ENCODE peak calls at places on chromosomes 4 and X, in five cellular contexts. One of them, this sample, is unnamed.

GRCh38 chr4:165403667-165404066 is 24.9 kb downstream of the CPE start:
- DNase-seq in fibroblast of the aortic adventitia: no peak
- DNase-seq in fibroblast of mammary gland: no peak
- DNase-seq in bronchial epithelial cell: no peak
- DNase-seq in HFF-Myc: no peak
- DNase-seq in this sample: no peak

GRCh38 chr4:76781698-76782595 is 116.0 kb downstream of the SOWAHB start:
- DNase-seq in fibroblast of the aortic adventitia: peak
- DNase-seq in bronchial epithelial cell: peak
- DNase-seq in fibroblast of mammary gland: peak
- DNase-seq in HFF-Myc: peak
- DNase-seq in this sample: peak

GRCh38 chrX:18702362-18703195 is 4.9 kb upstream of the PPEF1 start:
- DNase-seq in bronchial epithelial cell: peak
- DNase-seq in HFF-Myc: peak
- DNase-seq in fibroblast of mammary gland: peak
- DNase-seq in fibroblast of the aortic adventitia: peak
- DNase-seq in this sample: peak

GRCh38 chr4:74374561-74375327 is 9.8 kb downstream of the EREG start:
- DNase-seq in fibroblast of mammary gland: peak
- DNase-seq in fibroblast of the aortic adventitia: peak
- DNase-seq in HFF-Myc: peak
- DNase-seq in bronchial epithelial cell: peak
- DNase-seq in this sample: peak

GRCh38 chr4:4658051-4658450 is 116.2 kb upstream of the STX18 start:
- DNase-seq in fibroblast of the aortic adventitia: no peak
- DNase-seq in bronchial epithelial cell: no peak
- DNase-seq in HFF-Myc: peak
- DNase-seq in fibroblast of mammary gland: peak
- DNase-seq in this sample: no peak

GRCh38 chr4:10079951-10080873 is 36.4 kb downstream of the WDR1 start:
- DNase-seq in fibroblast of mammary gland: no peak
- DNase-seq in fibroblast of the aortic adventitia: no peak
- DNase-seq in bronchial epithelial cell: no peak
- DNase-seq in HFF-Myc: no peak
- DNase-seq in this sample: no peak

GRCh38 chr4:114015444-114015899 is 36.0 kb upstream of the ARSJ start:
- DNase-seq in fibroblast of mammary gland: peak
- DNase-seq in HFF-Myc: peak
- DNase-seq in bronchial epithelial cell: peak
- DNase-seq in fibroblast of the aortic adventitia: peak
- DNase-seq in this sample: peak

GRCh38 chr4:8435656-8436121 is 4.8 kb downstream of the ACOX3 start:
- DNase-seq in HFF-Myc: no peak
- DNase-seq in fibroblast of the aortic adventitia: peak
- DNase-seq in bronchial epithelial cell: no peak
- DNase-seq in fibroblast of mammary gland: no peak
- DNase-seq in this sample: no peak

GRCh38 chr4:8700576-8700975 is 108.0 kb downstream of the CPZ start:
- DNase-seq in fibroblast of the aortic adventitia: no peak
- DNase-seq in HFF-Myc: no peak
- DNase-seq in bronchial epithelial cell: no peak
- DNase-seq in fibroblast of mammary gland: no peak
- DNase-seq in this sample: no peak

GRCh38 chr4:65249111-65249510 is 421.2 kb downstream of the EPHA5 start:
- DNase-seq in HFF-Myc: no peak
- DNase-seq in bronchial epithelial cell: no peak
- DNase-seq in fibroblast of the aortic adventitia: no peak
- DNase-seq in fibroblast of mammary gland: no peak
- DNase-seq in this sample: no peak

GRCh38 chr4:165606465-165607205 is 227.8 kb downstream of the CPE start:
- DNase-seq in fibroblast of the aortic adventitia: no peak
- DNase-seq in fibroblast of mammary gland: no peak
- DNase-seq in HFF-Myc: no peak
- DNase-seq in bronchial epithelial cell: no peak
- DNase-seq in this sample: no peak

GRCh38 chrX:38561126-38561868 is at the start of gene TSPAN7:
- DNase-seq in HFF-Myc: no peak
- DNase-seq in fibroblast of mammary gland: peak
- DNase-seq in bronchial epithelial cell: peak
- DNase-seq in fibroblast of the aortic adventitia: peak
- DNase-seq in this sample: peak

GRCh38 chr4:8657381-8657776 is 64.8 kb downstream of the CPZ start:
- DNase-seq in fibroblast of mammary gland: no peak
- DNase-seq in HFF-Myc: no peak
- DNase-seq in fibroblast of the aortic adventitia: no peak
- DNase-seq in bronchial epithelial cell: no peak
- DNase-seq in this sample: no peak

GRCh38 chrX:80765226-80765625 is 44.5 kb downstream of the BRWD3 start:
- DNase-seq in fibroblast of mammary gland: peak
- DNase-seq in bronchial epithelial cell: peak
- DNase-seq in HFF-Myc: peak
- DNase-seq in fibroblast of the aortic adventitia: peak
- DNase-seq in this sample: peak

GRCh38 chrX:96002401-96002800 is 682.2 kb upstream of the DIAPH2 start:
- DNase-seq in HFF-Myc: no peak
- DNase-seq in bronchial epithelial cell: no peak
- DNase-seq in fibroblast of the aortic adventitia: no peak
- DNase-seq in fibroblast of mammary gland: peak
- DNase-seq in this sample: no peak

DNA sequence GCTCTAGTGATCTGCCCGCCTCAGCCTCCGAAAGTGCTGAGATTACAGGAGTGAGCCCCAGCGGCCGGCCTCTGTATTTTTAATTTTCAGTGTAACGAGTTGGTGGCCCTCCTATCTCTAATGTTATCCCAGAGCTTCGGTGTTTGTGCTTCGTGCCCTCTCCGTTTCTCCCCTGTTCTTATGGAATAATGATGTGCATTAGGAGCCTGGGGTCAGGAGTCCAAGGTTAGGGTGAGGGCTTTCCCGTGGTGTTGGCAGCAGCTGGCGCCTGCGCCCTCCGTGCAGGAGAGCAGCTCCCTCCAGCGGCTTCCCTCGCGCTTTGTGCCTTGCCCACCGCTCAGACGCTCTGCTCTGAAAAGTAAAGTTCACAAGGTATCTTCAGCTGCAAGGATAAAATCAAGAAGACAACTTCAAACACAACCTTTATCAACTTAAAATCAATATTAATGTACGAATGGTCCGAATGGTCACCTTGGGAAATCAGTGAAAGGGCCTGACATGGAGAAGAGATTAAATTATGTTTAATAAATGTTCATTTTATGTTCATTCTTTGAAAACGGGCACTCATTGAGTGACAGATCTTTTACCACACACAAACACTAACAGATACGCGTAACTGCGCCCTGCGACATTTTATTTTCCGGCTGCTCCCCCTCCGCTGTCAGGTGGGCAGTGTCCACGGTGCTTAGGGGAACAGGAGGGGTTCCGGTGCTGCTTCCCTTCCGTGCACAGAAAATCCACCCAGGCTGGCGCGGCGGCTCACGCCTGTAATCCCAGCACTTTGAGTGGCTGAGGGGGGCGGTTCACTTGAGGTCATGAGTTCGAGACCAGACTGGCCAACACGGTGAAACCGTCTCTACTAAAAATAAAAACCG is 62.4 kb downstream of the TRAPPC11 start:
- DNase-seq in HFF-Myc: peak
- DNase-seq in bronchial epithelial cell: peak
- DNase-seq in fibroblast of the aortic adventitia: peak
- DNase-seq in fibroblast of mammary gland: peak
- DNase-seq in this sample: peak
- H3K4me3 ChIP-seq in HFF-Myc: no peak
- H3K4me3 ChIP-seq in bronchial epithelial cell: no peak
- H3K4me3 ChIP-seq in fibroblast of the aortic adventitia: peak
- H3K4me3 ChIP-seq in fibroblast of mammary gland: peak
- H3K4me3 ChIP-seq in this sample: no peak

GRCh38 chrX:119466970-119467369 is 1.3 kb upstream of the SLC25A5 start:
- DNase-seq in fibroblast of mammary gland: no peak
- DNase-seq in fibroblast of the aortic adventitia: no peak
- DNase-seq in HFF-Myc: no peak
- DNase-seq in bronchial epithelial cell: no peak
- DNase-seq in this sample: no peak

GRCh38 chrX:119468186-119468929 is at the start of gene SLC25A5:
- DNase-seq in HFF-Myc: no peak
- DNase-seq in fibroblast of mammary gland: peak
- DNase-seq in bronchial epithelial cell: peak
- DNase-seq in fibroblast of the aortic adventitia: peak
- DNase-seq in this sample: peak

GRCh38 chrX:119467433-119467832 is 811 bp upstream of the SLC25A5 start:
- DNase-seq in fibroblast of mammary gland: no peak
- DNase-seq in HFF-Myc: no peak
- DNase-seq in fibroblast of the aortic adventitia: no peak
- DNase-seq in bronchial epithelial cell: no peak
- DNase-seq in this sample: no peak

GRCh38 chrX:119468930-119469635 is 839 bp downstream of the SLC25A5 start:
- DNase-seq in fibroblast of mammary gland: peak
- DNase-seq in HFF-Myc: no peak
- DNase-seq in bronchial epithelial cell: peak
- DNase-seq in fibroblast of the aortic adventitia: peak
- DNase-seq in this sample: peak

GRCh38 chrX:119467842-119468185 is 430 bp upstream of the SLC25A5 start:
- DNase-seq in bronchial epithelial cell: no peak
- DNase-seq in HFF-Myc: no peak
- DNase-seq in fibroblast of mammary gland: no peak
- DNase-seq in fibroblast of the aortic adventitia: no peak
- DNase-seq in this sample: no peak
- H3K4me3 ChIP-seq in bronchial epithelial cell: peak
- H3K4me3 ChIP-seq in HFF-Myc: peak
- H3K4me3 ChIP-seq in fibroblast of mammary gland: peak
- H3K4me3 ChIP-seq in fibroblast of the aortic adventitia: peak
- H3K4me3 ChIP-seq in this sample: peak

GRCh38 chr4:111678908-111679307 is 466.3 kb upstream of the FAM241A start:
- DNase-seq in fibroblast of mammary gland: peak
- DNase-seq in fibroblast of the aortic adventitia: no peak
- DNase-seq in bronchial epithelial cell: no peak
- DNase-seq in HFF-Myc: no peak
- DNase-seq in this sample: peak
- H3K4me3 ChIP-seq in fibroblast of mammary gland: no peak
- H3K4me3 ChIP-seq in fibroblast of the aortic adventitia: no peak
- H3K4me3 ChIP-seq in bronchial epithelial cell: no peak
- H3K4me3 ChIP-seq in HFF-Myc: no peak
- H3K4me3 ChIP-seq in this sample: no peak

GRCh38 chr4:48985602-48985975 is 486 bp upstream of the CWH43 start:
- DNase-seq in HFF-Myc: no peak
- DNase-seq in fibroblast of mammary gland: no peak
- DNase-seq in fibroblast of the aortic adventitia: no peak
- DNase-seq in bronchial epithelial cell: no peak
- DNase-seq in this sample: no peak

GRCh38 chr4:48986654-48987164 is 634 bp downstream of the CWH43 start:
- DNase-seq in HFF-Myc: no peak
- DNase-seq in bronchial epithelial cell: no peak
- DNase-seq in fibroblast of mammary gland: no peak
- DNase-seq in fibroblast of the aortic adventitia: no peak
- DNase-seq in this sample: no peak

GRCh38 chr4:48989461-48990203 is 3.6 kb downstream of the CWH43 start:
- DNase-seq in fibroblast of mammary gland: no peak
- DNase-seq in fibroblast of the aortic adventitia: no peak
- DNase-seq in bronchial epithelial cell: no peak
- DNase-seq in HFF-Myc: no peak
- DNase-seq in this sample: no peak

GRCh38 chr4:48985976-48986653 is at the start of gene CWH43:
- DNase-seq in bronchial epithelial cell: no peak
- DNase-seq in fibroblast of the aortic adventitia: no peak
- DNase-seq in HFF-Myc: no peak
- DNase-seq in fibroblast of mammary gland: no peak
- DNase-seq in this sample: no peak

GRCh38 chr4:48991357-48991756 is 5.3 kb downstream of the CWH43 start:
- DNase-seq in bronchial epithelial cell: peak
- DNase-seq in fibroblast of the aortic adventitia: no peak
- DNase-seq in fibroblast of mammary gland: no peak
- DNase-seq in HFF-Myc: no peak
- DNase-seq in this sample: no peak
- H3K4me3 ChIP-seq in bronchial epithelial cell: no peak
- H3K4me3 ChIP-seq in fibroblast of the aortic adventitia: no peak
- H3K4me3 ChIP-seq in fibroblast of mammary gland: no peak
- H3K4me3 ChIP-seq in HFF-Myc: no peak
- H3K4me3 ChIP-seq in this sample: no peak

GRCh38 chrX:39905946-39906345 is 191.8 kb downstream of the BCOR start:
- DNase-seq in fibroblast of the aortic adventitia: no peak
- DNase-seq in bronchial epithelial cell: no peak
- DNase-seq in HFF-Myc: no peak
- DNase-seq in fibroblast of mammary gland: no peak
- DNase-seq in this sample: no peak
- H3K4me3 ChIP-seq in fibroblast of the aortic adventitia: no peak
- H3K4me3 ChIP-seq in bronchial epithelial cell: no peak
- H3K4me3 ChIP-seq in HFF-Myc: no peak
- H3K4me3 ChIP-seq in fibroblast of mammary gland: no peak
- H3K4me3 ChIP-seq in this sample: no peak

GRCh38 chrX:1657367-1658082 is 42.7 kb downstream of the ASMT start:
- DNase-seq in bronchial epithelial cell: peak
- DNase-seq in fibroblast of mammary gland: peak
- DNase-seq in HFF-Myc: no peak
- DNase-seq in fibroblast of the aortic adventitia: peak
- DNase-seq in this sample: peak
- H3K4me3 ChIP-seq in bronchial epithelial cell: no peak
- H3K4me3 ChIP-seq in fibroblast of mammary gland: no peak
- H3K4me3 ChIP-seq in HFF-Myc: peak
- H3K4me3 ChIP-seq in fibroblast of the aortic adventitia: no peak
- H3K4me3 ChIP-seq in this sample: no peak

GRCh38 chr4:151226004-151226932 is 50.7 kb upstream of the PRSS48 start:
- DNase-seq in HFF-Myc: peak
- DNase-seq in bronchial epithelial cell: peak
- DNase-seq in fibroblast of mammary gland: peak
- DNase-seq in fibroblast of the aortic adventitia: peak
- DNase-seq in this sample: peak
- H3K4me3 ChIP-seq in HFF-Myc: peak
- H3K4me3 ChIP-seq in bronchial epithelial cell: no peak
- H3K4me3 ChIP-seq in fibroblast of mammary gland: peak
- H3K4me3 ChIP-seq in fibroblast of the aortic adventitia: peak
- H3K4me3 ChIP-seq in this sample: peak